ENCODE peak calls at places on chromosome 4, in five cellular contexts. One of them, this sample, is unnamed.

GRCh38 chr4:185211035-185211434 is 1.6 kb downstream of the SNX25 start:
- DNase-seq in mesenchymal stem cell: peak
- DNase-seq in IMR-90: peak
- DNase-seq in neuronal stem cell: no peak
- DNase-seq in trophoblast cell: no peak
- DNase-seq in this sample: peak

GRCh38 chr4:77043507-77044131 is 32.2 kb downstream of the CCNI start:
- DNase-seq in neuronal stem cell: no peak
- DNase-seq in IMR-90: peak
- DNase-seq in trophoblast cell: peak
- DNase-seq in mesenchymal stem cell: peak
- DNase-seq in this sample: no peak

GRCh38 chr4:142497606-142498005 is 348.5 kb downstream of the INPP4B start:
- DNase-seq in mesenchymal stem cell: no peak
- DNase-seq in neuronal stem cell: no peak
- DNase-seq in trophoblast cell: peak
- DNase-seq in IMR-90: no peak
- DNase-seq in this sample: no peak

GRCh38 chr4:124641715-124642380 is 70.7 kb downstream of the ANKRD50 start:
- DNase-seq in mesenchymal stem cell: peak
- DNase-seq in IMR-90: peak
- DNase-seq in neuronal stem cell: no peak
- DNase-seq in trophoblast cell: peak
- DNase-seq in this sample: no peak

GRCh38 chr4:186144180-186144579 is 39.7 kb downstream of the FAM149A start:
- DNase-seq in trophoblast cell: peak
- DNase-seq in neuronal stem cell: peak
- DNase-seq in IMR-90: peak
- DNase-seq in mesenchymal stem cell: peak
- DNase-seq in this sample: peak

GRCh38 chr4:91127891-91128290 is 1000.7 kb downstream of the CCSER1 start:
- DNase-seq in IMR-90: no peak
- DNase-seq in trophoblast cell: no peak
- DNase-seq in mesenchymal stem cell: no peak
- DNase-seq in neuronal stem cell: no peak
- DNase-seq in this sample: peak

GRCh38 chr4:113509851-113510250 is 251.7 kb downstream of the CAMK2D start:
- DNase-seq in trophoblast cell: no peak
- DNase-seq in mesenchymal stem cell: no peak
- DNase-seq in IMR-90: no peak
- DNase-seq in neuronal stem cell: no peak
- DNase-seq in this sample: no peak

GRCh38 chr4:102792361-102792936 is 31.7 kb upstream of the MANBA start:
- DNase-seq in neuronal stem cell: no peak
- DNase-seq in IMR-90: no peak
- DNase-seq in mesenchymal stem cell: no peak
- DNase-seq in trophoblast cell: no peak
- DNase-seq in this sample: peak

GRCh38 chr4:94127707-94128328 is 79.8 kb upstream of the SMARCAD1 start:
- DNase-seq in mesenchymal stem cell: peak
- DNase-seq in neuronal stem cell: peak
- DNase-seq in IMR-90: peak
- DNase-seq in trophoblast cell: peak
- DNase-seq in this sample: peak

GRCh38 chr4:176286728-176287127 is 17.7 kb upstream of the ASB5 start:
- DNase-seq in neuronal stem cell: no peak
- DNase-seq in mesenchymal stem cell: no peak
- DNase-seq in IMR-90: peak
- DNase-seq in trophoblast cell: no peak
- DNase-seq in this sample: no peak

GRCh38 chr4:134935320-134935719 is 733.7 kb upstream of the PABPC4L start:
- DNase-seq in neuronal stem cell: peak
- DNase-seq in mesenchymal stem cell: peak
- DNase-seq in trophoblast cell: peak
- DNase-seq in IMR-90: no peak
- DNase-seq in this sample: peak

GRCh38 chr4:186557486-186557885 is 2.1 kb upstream of the MTNR1A start:
- DNase-seq in neuronal stem cell: no peak
- DNase-seq in IMR-90: peak
- DNase-seq in mesenchymal stem cell: peak
- DNase-seq in trophoblast cell: no peak
- DNase-seq in this sample: no peak

GRCh38 chr4:103425406-103425805 is 227.3 kb upstream of the CENPE start:
- DNase-seq in trophoblast cell: no peak
- DNase-seq in IMR-90: no peak
- DNase-seq in mesenchymal stem cell: no peak
- DNase-seq in neuronal stem cell: no peak
- DNase-seq in this sample: no peak

GRCh38 chr4:179112441-179113170 is 1670.4 kb upstream of the AGA start:
- DNase-seq in neuronal stem cell: no peak
- DNase-seq in mesenchymal stem cell: peak
- DNase-seq in IMR-90: peak
- DNase-seq in trophoblast cell: peak
- DNase-seq in this sample: no peak

GRCh38 chr4:4922441-4922840 is 63.0 kb downstream of the MSX1 start:
- DNase-seq in trophoblast cell: no peak
- DNase-seq in IMR-90: no peak
- DNase-seq in neuronal stem cell: no peak
- DNase-seq in mesenchymal stem cell: no peak
- DNase-seq in this sample: no peak

GRCh38 chr4:39855909-39856512 is 121.7 kb downstream of the PDS5A start:
- DNase-seq in neuronal stem cell: no peak
- DNase-seq in trophoblast cell: peak
- DNase-seq in IMR-90: peak
- DNase-seq in mesenchymal stem cell: peak
- DNase-seq in this sample: peak

GRCh38 chr4:40848981-40849380 is 99.2 kb downstream of the NSUN7 start:
- DNase-seq in neuronal stem cell: no peak
- DNase-seq in trophoblast cell: no peak
- DNase-seq in mesenchymal stem cell: no peak
- DNase-seq in IMR-90: peak
- DNase-seq in this sample: peak

GRCh38 chr4:7828011-7828720 is 111.5 kb downstream of the AFAP1 start:
- DNase-seq in neuronal stem cell: no peak
- DNase-seq in mesenchymal stem cell: peak
- DNase-seq in IMR-90: peak
- DNase-seq in trophoblast cell: no peak
- DNase-seq in this sample: peak

GRCh38 chr4:94595880-94596483 is 144.2 kb downstream of the PDLIM5 start:
- DNase-seq in mesenchymal stem cell: peak
- DNase-seq in IMR-90: peak
- DNase-seq in neuronal stem cell: no peak
- DNase-seq in trophoblast cell: peak
- DNase-seq in this sample: peak

DNA sequence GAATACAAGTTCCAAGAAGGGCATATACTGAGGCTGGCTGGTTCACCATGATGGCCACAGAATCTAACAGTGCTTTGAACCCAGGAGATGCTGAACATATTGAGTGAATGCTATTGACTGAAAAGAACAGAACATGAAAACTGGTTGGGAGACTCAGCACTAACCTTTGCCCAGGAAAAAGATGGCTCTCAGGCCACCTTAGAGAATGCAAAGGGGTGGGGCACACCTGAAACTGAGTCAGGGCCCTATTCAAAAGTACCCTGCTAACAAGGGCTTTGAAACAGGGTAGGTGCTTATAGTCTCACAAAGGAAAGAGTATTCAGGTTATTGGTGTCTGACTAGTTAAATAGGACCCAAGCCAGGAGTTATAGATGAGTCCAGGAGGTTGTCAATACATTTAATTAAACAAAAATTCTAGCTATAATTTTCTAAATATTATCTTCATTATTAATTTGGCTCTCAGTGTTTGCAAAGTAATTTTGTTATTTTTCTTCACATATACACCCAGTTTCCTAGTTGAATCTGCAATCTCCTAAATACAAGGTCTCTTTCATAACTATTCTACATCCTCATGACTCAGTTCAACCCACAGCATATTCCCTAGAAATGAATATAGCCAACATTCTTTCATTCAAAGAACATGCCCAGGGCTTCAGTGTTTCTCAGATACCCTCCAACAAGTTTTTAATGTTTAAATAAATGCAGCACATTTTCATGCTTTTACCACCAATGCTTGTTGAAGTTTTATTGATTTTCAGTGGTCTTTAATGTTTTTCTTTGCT is 144.2 kb upstream of the RAPGEF2 start:
- DNase-seq in neuronal stem cell: no peak
- DNase-seq in IMR-90: peak
- DNase-seq in trophoblast cell: no peak
- DNase-seq in mesenchymal stem cell: no peak
- DNase-seq in this sample: no peak
- H2BK120ac ChIP-seq in neuronal stem cell: no peak
- H2BK120ac ChIP-seq in IMR-90: no peak
- H2BK120ac ChIP-seq in trophoblast cell: no peak
- H2BK120ac ChIP-seq in mesenchymal stem cell: no peak
- H2BK120ac ChIP-seq in this sample: no peak

GRCh38 chr4:101020956-101021355 is 326.4 kb downstream of the PPP3CA start:
- DNase-seq in neuronal stem cell: no peak
- DNase-seq in mesenchymal stem cell: peak
- DNase-seq in trophoblast cell: no peak
- DNase-seq in IMR-90: peak
- DNase-seq in this sample: peak

GRCh38 chr4:101022151-101023024 is 324.9 kb downstream of the PPP3CA start:
- DNase-seq in neuronal stem cell: no peak
- DNase-seq in IMR-90: peak
- DNase-seq in trophoblast cell: peak
- DNase-seq in mesenchymal stem cell: no peak
- DNase-seq in this sample: no peak

GRCh38 chr4:101019941-101020401 is 327.4 kb downstream of the PPP3CA start:
- DNase-seq in neuronal stem cell: no peak
- DNase-seq in mesenchymal stem cell: peak
- DNase-seq in trophoblast cell: no peak
- DNase-seq in IMR-90: peak
- DNase-seq in this sample: peak

GRCh38 chr4:101018836-101019235 is 328.5 kb downstream of the PPP3CA start:
- DNase-seq in trophoblast cell: no peak
- DNase-seq in IMR-90: no peak
- DNase-seq in neuronal stem cell: no peak
- DNase-seq in mesenchymal stem cell: no peak
- DNase-seq in this sample: no peak

DNA sequence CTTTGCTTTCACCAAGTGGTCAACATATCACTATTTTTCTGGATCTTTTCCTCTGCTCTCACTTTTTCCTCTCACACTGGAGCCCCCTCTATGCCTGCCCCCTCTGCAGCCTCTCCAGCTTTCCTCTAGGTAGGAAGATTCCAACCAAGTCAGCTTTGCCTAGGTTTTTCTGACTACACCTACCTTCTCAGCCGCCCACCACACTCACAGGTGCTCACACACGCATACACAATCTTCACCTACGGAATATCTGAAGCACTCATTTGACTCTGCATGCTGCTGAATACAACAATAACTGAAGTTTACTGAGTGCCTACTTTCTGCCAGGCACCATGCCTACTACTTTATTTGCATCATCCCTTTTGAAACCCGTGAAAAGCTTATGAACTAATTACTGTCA is 328.0 kb downstream of the PPP3CA start:
- DNase-seq in IMR-90: no peak
- DNase-seq in mesenchymal stem cell: no peak
- DNase-seq in neuronal stem cell: no peak
- DNase-seq in trophoblast cell: no peak
- DNase-seq in this sample: no peak
- H2BK120ac ChIP-seq in IMR-90: no peak
- H2BK120ac ChIP-seq in mesenchymal stem cell: no peak
- H2BK120ac ChIP-seq in neuronal stem cell: no peak
- H2BK120ac ChIP-seq in trophoblast cell: no peak
- H2BK120ac ChIP-seq in this sample: no peak

GRCh38 chr4:153788419-153789276 is at the start of gene SFRP2:
- DNase-seq in IMR-90: no peak
- DNase-seq in neuronal stem cell: peak
- DNase-seq in trophoblast cell: no peak
- DNase-seq in mesenchymal stem cell: peak
- DNase-seq in this sample: peak
- H2BK120ac ChIP-seq in IMR-90: no peak
- H2BK120ac ChIP-seq in neuronal stem cell: peak
- H2BK120ac ChIP-seq in trophoblast cell: peak
- H2BK120ac ChIP-seq in mesenchymal stem cell: no peak
- H2BK120ac ChIP-seq in this sample: peak

DNA sequence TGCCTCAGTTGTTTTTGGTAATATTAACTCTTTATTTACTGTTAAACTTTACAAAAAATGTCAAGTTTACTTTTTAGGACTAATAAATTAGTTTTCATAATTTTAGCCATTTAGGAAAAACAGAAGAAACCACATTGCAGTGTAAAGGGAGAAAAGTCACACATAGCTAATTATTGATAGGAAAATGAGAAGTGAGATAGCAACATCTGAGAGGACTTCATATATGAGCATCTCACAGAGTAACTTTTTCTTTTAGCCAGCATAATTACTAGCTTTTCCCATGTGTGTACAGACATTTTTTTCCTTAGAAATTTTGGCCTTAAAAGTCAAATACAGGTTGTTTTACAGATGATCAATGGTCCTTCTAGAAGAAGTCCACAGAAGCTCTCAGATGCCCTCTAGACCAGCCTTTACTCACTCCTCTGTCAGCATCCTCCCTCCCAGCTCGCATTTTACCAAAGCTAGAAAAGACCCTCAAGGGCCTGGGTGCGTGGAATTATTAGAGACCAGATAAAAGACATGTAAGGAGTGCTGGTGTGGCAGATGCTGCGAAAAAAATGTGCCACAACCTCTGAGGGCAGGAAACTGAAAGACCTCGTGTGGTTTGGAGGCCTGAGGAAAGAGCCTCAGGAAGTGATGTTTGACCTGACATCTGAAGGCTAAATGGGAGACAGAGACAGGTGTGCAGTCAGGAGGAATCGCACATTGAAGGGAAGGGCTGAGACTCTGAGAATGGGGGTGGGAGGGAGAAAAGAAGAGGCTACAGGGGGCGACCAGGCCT is 156.9 kb downstream of the CBR4 start:
- DNase-seq in mesenchymal stem cell: no peak
- DNase-seq in IMR-90: no peak
- DNase-seq in trophoblast cell: no peak
- DNase-seq in neuronal stem cell: no peak
- DNase-seq in this sample: no peak
- H2BK120ac ChIP-seq in mesenchymal stem cell: no peak
- H2BK120ac ChIP-seq in IMR-90: peak
- H2BK120ac ChIP-seq in trophoblast cell: no peak
- H2BK120ac ChIP-seq in neuronal stem cell: no peak
- H2BK120ac ChIP-seq in this sample: no peak

GRCh38 chr4:122784261-122784660 is 42.4 kb upstream of the FGF2 start:
- DNase-seq in mesenchymal stem cell: no peak
- DNase-seq in IMR-90: no peak
- DNase-seq in neuronal stem cell: no peak
- DNase-seq in trophoblast cell: no peak
- DNase-seq in this sample: no peak

GRCh38 chr4:122783301-122784215 is 43.1 kb upstream of the FGF2 start:
- DNase-seq in IMR-90: peak
- DNase-seq in trophoblast cell: peak
- DNase-seq in neuronal stem cell: peak
- DNase-seq in mesenchymal stem cell: peak
- DNase-seq in this sample: peak

GRCh38 chr4:122788935-122789334 is 37.7 kb upstream of the FGF2 start:
- DNase-seq in trophoblast cell: no peak
- DNase-seq in mesenchymal stem cell: no peak
- DNase-seq in IMR-90: no peak
- DNase-seq in neuronal stem cell: no peak
- DNase-seq in this sample: no peak

GRCh38 chr4:122787940-122788339 is 38.7 kb upstream of the FGF2 start:
- DNase-seq in IMR-90: no peak
- DNase-seq in neuronal stem cell: no peak
- DNase-seq in trophoblast cell: no peak
- DNase-seq in mesenchymal stem cell: no peak
- DNase-seq in this sample: no peak

GRCh38 chr4:122785099-122785498 is 41.5 kb upstream of the FGF2 start:
- DNase-seq in trophoblast cell: no peak
- DNase-seq in IMR-90: no peak
- DNase-seq in neuronal stem cell: no peak
- DNase-seq in mesenchymal stem cell: no peak
- DNase-seq in this sample: no peak
- H2BK120ac ChIP-seq in trophoblast cell: no peak
- H2BK120ac ChIP-seq in IMR-90: no peak
- H2BK120ac ChIP-seq in neuronal stem cell: no peak
- H2BK120ac ChIP-seq in mesenchymal stem cell: no peak
- H2BK120ac ChIP-seq in this sample: no peak

This sample was measured in mesendoderm.